ENCODE peak calls at places on chromosomes 11 and 22, in nine cellular contexts. O is GM23338, R is prostate gland, P is spleen, B is sigmoid colon, T is HCT116, F is endothelial cell of umbilical vein, L is HL-60, Q is HepG2. N is an unnamed sample.

GRCh38 chr11:121295246-121296007 is 2.9 kb downstream of the SC5D start:
- DNase-seq in O (no peak), R (no peak), P (no peak), B (no peak), T (no peak), F (no peak), L (no peak), Q (peak; percentile 52), N (no peak)

GRCh38 chr11:18748766-18749375 is 22.9 kb upstream of the IGSF22 start:
- DNase-seq in O (no peak), R (no peak), P (no peak), B (no peak), T (no peak), F (no peak), L (no peak), Q (no peak), N (no peak)

GRCh38 chr11:126725043-126725442 is 275.5 kb downstream of the KIRREL3 start:
- DNase-seq in O (no peak), R (no peak), P (no peak), B (no peak), T (no peak), F (no peak), L (no peak), Q (no peak), N (no peak)

GRCh38 chr22:50250555-50251471 is at the start of gene HDAC10:
- DNase-seq in O (peak; percentile 94), R (peak; percentile 60), P (peak; percentile 96), B (peak; percentile 88), T (no peak), F (peak; percentile 76), L (peak; percentile 79), Q (peak; percentile 56), N (no peak)

GRCh38 chr22:49238181-49239141 is 589.2 kb downstream of the BRD1 start:
- DNase-seq in O (no peak), R (peak; percentile 2), P (peak; percentile 39), B (no peak), T (no peak), F (no peak), L (no peak), Q (no peak), N (no peak)

GRCh38 chr11:80173487-80174136 is 732.8 kb upstream of the TENM4 start:
- DNase-seq in O (peak; percentile 31), R (no peak), P (no peak), B (no peak), T (no peak), F (no peak), L (no peak), Q (no peak), N (no peak)

GRCh38 chr11:42034821-42035220 is 575.4 kb upstream of the LRRC4C start:
- DNase-seq in O (no peak), R (no peak), P (no peak), B (no peak), T (no peak), F (peak; percentile 74), L (no peak), Q (no peak), N (no peak)

GRCh38 chr11:2287102-2287501 is 14.6 kb downstream of the C11orf21 start:
- DNase-seq in O (no peak), R (no peak), P (no peak), B (peak; percentile 61), T (no peak), F (no peak), L (no peak), Q (no peak), N (no peak)

GRCh38 chr11:93740031-93740801 is 1.1 kb downstream of the TAF1D start:
- DNase-seq in O (peak; percentile 70), R (no peak), P (peak; percentile 78), B (no peak), T (no peak), F (peak; percentile 16), L (no peak), Q (peak; percentile 75), N (no peak)

GRCh38 chr11:77047007-77047927 is 13.1 kb downstream of the B3GNT6 start:
- DNase-seq in O (peak; percentile 97), R (peak; percentile 87), P (no peak), B (peak; percentile 89), T (peak; percentile 90), F (peak; percentile 97), L (peak; percentile 73), Q (peak; percentile 91), N (peak; percentile 87)

GRCh38 chr11:133306019-133306418 is 226.3 kb downstream of the OPCML start:
- DNase-seq in O (peak; percentile 57), R (no peak), P (no peak), B (no peak), T (no peak), F (no peak), L (no peak), Q (no peak), N (no peak)

GRCh38 chr22:25494774-25495173 is 69.7 kb upstream of the GRK3 start:
- DNase-seq in O (peak; percentile 38), R (no peak), P (no peak), B (no peak), T (no peak), F (no peak), L (no peak), Q (no peak), N (no peak)

GRCh38 chr22:27494821-27495220 is 306.7 kb downstream of the MN1 start:
- DNase-seq in O (peak; percentile 32), R (no peak), P (peak; percentile 47), B (no peak), T (no peak), F (no peak), L (no peak), Q (no peak), N (no peak)

GRCh38 chr11:119373917-119374631 is 7.4 kb downstream of the USP2 start:
- DNase-seq in O (peak; percentile 93), R (peak; percentile 55), P (no peak), B (no peak), T (no peak), F (peak; percentile 79), L (no peak), Q (peak; percentile 74), N (peak; percentile 55)

GRCh38 chr11:44244649-44245308 is 65.2 kb downstream of the ALX4 start:
- DNase-seq in O (no peak), R (no peak), P (no peak), B (peak; percentile 20), T (no peak), F (peak; percentile 28), L (no peak), Q (no peak), N (no peak)

GRCh38 chr11:63805844-63806415 is 7.3 kb upstream of the SPINDOC start:
- DNase-seq in O (no peak), R (no peak), P (no peak), B (no peak), T (no peak), F (peak; percentile 33), L (no peak), Q (no peak), N (no peak)

GRCh38 chr22:23233746-23234408 is 53.6 kb downstream of the BCR start:
- DNase-seq in O (no peak), R (no peak), P (no peak), B (no peak), T (no peak), F (no peak), L (no peak), Q (no peak), N (no peak)

GRCh38 chr22:43792905-43793304 is 19.2 kb downstream of the EFCAB6 start:
- DNase-seq in O (no peak), R (no peak), P (no peak), B (no peak), T (no peak), F (no peak), L (no peak), Q (no peak), N (no peak)

GRCh38 chr22:43783777-43784176 is 28.3 kb downstream of the EFCAB6 start:
- DNase-seq in O (peak; percentile 49), R (no peak), P (no peak), B (no peak), T (peak; percentile 7), F (no peak), L (no peak), Q (peak; percentile 8), N (no peak)

GRCh38 chr22:43795320-43795719 is 16.8 kb downstream of the EFCAB6 start:
- DNase-seq in O (no peak), R (no peak), P (no peak), B (no peak), T (no peak), F (no peak), L (no peak), Q (no peak), N (no peak)

GRCh38 chr22:43789452-43789851 is 22.7 kb downstream of the EFCAB6 start:
- DNase-seq in O (no peak), R (no peak), P (no peak), B (peak; percentile 89), T (no peak), F (no peak), L (no peak), Q (no peak), N (no peak)
- TF ChIP-seq POLR2AphosphoS5 in O (no peak), R (no peak), P (no peak), B (peak; percentile 89), T (no peak), F (no peak), L (no peak), Q (no peak), N (no peak)

GRCh38 chr11:46239801-46240061 is 37.7 kb upstream of the CREB3L1 start:
- DNase-seq in O (no peak), R (no peak), P (no peak), B (no peak), T (no peak), F (no peak), L (no peak), Q (no peak), N (no peak)
- TF ChIP-seq POLR2AphosphoS5 in O (no peak), R (no peak), P (no peak), B (no peak), T (no peak), F (no peak), L (no peak), Q (no peak), N (no peak)

DNA sequence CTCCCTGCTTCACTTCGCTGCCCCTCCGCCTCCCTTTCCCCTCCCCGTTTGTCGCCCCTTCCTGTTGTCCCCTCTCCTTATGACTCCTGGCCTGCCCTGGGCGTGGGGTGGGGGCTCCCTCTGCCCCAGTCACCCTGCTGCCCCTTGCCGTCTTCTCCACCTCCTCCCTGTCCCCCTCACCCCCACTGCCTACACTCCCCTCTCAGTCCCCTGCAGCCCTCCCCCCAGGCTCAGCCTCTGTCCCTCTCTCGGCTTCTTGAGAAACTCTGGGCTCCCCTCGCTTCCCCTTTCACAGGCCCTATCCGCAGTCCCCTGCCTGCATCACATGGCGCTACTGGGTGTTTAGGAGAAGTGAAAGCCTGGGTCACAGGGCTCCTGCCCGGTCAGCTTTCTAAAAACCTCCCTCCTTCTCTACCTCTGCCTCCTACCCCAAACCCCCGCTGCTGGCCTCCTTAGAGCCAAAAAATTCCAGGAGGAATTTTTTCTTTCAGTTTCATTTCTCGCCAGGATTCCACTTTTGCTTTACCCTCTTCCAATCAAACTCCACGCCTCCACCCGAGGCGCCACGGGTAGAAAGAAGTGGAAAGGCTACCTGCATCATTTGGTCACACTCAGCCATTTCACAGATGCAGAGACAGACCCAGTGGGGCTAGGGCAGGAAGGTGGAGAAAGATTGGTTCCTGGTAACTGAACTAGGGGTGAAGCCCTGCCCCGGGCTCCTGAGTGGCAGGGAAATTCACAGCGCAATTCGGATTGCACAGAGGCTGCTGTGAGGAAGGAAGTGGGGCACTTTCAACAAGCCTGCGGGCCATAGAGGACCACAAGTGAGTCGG is at the start of gene SLC15A3:
- DNase-seq in O (peak; percentile 82), R (no peak), P (peak; percentile 95), B (peak; percentile 87), T (no peak), F (peak; percentile 37), L (peak; percentile 58), Q (no peak), N (no peak)
- TF ChIP-seq POLR2AphosphoS5 in O (no peak), R (no peak), P (peak; percentile 74), B (no peak), T (no peak), F (no peak), L (peak; percentile 77), Q (no peak), N (no peak)

GRCh38 chr11:28089378-28089777 is 18.6 kb downstream of the KIF18A start:
- DNase-seq in O (no peak), R (no peak), P (no peak), B (no peak), T (no peak), F (no peak), L (no peak), Q (no peak), N (no peak)
- TF ChIP-seq POLR2AphosphoS5 in O (no peak), R (no peak), P (no peak), B (no peak), T (no peak), F (no peak), L (no peak), Q (no peak), N (no peak)